ENCODE peak calls at places on chromosomes 1 and 21, in seven cellular contexts. E is mesothelial cell of epicardium; R is cardiac fibroblast; T is KBM-7; O is K562; K is stimulated activated effector memory CD8-positive, alpha-beta T cell treated with anti-CD3 and anti-CD28 coated beads, Interleukin-12 subunit alpha, Interleukin-12 subunit beta, amount 100 ng/mL, for 72 hours; C is cardiac muscle cell. L is an unnamed sample.

GRCh38 chr1:117372863-117373412 is 5.7 kb downstream of the MAN1A2 start:
- DNase-seq in T (no peak), K (no peak), C (no peak), O (no peak), E (no peak), R (peak; percentile 28), L (no peak)

GRCh38 chr1:158161458-158161857 is 19.2 kb upstream of the CD1D start:
- DNase-seq in O (no peak), C (no peak), T (no peak), E (no peak), R (no peak), K (no peak), L (no peak)

GRCh38 chr1:156903328-156904091 is 10.0 kb downstream of the PEAR1 start:
- DNase-seq in K (no peak), O (no peak), T (no peak), C (no peak), R (no peak), E (no peak), L (no peak)

GRCh38 chr1:229040630-229041358 is 230.1 kb upstream of the RAB4A start:
- DNase-seq in R (no peak), O (no peak), K (no peak), C (no peak), E (no peak), T (no peak), L (no peak)

GRCh38 chr1:246297314-246298273 is 209.5 kb downstream of the SMYD3 start:
- DNase-seq in R (peak; percentile 59), K (no peak), T (no peak), E (no peak), C (no peak), O (no peak), L (no peak)

GRCh38 chr1:206887701-206888100 is 9.5 kb upstream of the IL24 start:
- DNase-seq in R (no peak), T (no peak), C (no peak), K (no peak), O (no peak), E (no peak), L (no peak)

GRCh38 chr1:172118618-172119017 is 277.3 kb downstream of the DNM3 start:
- DNase-seq in K (no peak), R (no peak), C (no peak), O (no peak), T (no peak), E (no peak), L (no peak)

GRCh38 chr1:178627037-178627436 is 98.0 kb upstream of the RALGPS2 start:
- DNase-seq in C (no peak), R (no peak), O (no peak), T (no peak), K (no peak), E (no peak), L (no peak)

GRCh38 chr21:34198232-34199120 is 125.1 kb downstream of the MRPS6 start:
- DNase-seq in R (no peak), T (peak; percentile 32), K (no peak), O (no peak), C (peak; percentile 18), E (no peak), L (no peak)

GRCh38 chr1:36306902-36307456 is 811 bp downstream of the SH3D21 start:
- DNase-seq in K (peak; percentile 92), T (peak; percentile 88), E (peak; percentile 96), R (peak; percentile 91), C (peak; percentile 98), O (peak; percentile 99), L (peak; percentile 82)

GRCh38 chr1:7470904-7471638 is 300.0 kb upstream of the VAMP3 start:
- DNase-seq in E (peak; percentile 51), R (peak; percentile 98), C (no peak), O (no peak), T (no peak), K (no peak), L (peak; percentile 98)

GRCh38 chr1:8239039-8239305 is 78.9 kb upstream of the SLC45A1 start:
- DNase-seq in K (no peak), E (no peak), C (no peak), O (no peak), T (no peak), R (peak; percentile 85), L (no peak)

GRCh38 chr1:111756124-111756513 is 418 bp downstream of the DDX20 start:
- DNase-seq in R (no peak), K (no peak), C (no peak), T (no peak), O (peak; percentile 67), E (no peak), L (no peak)

GRCh38 chr1:47031059-47031458 is 7.6 kb downstream of the CYP4X1 start:
- DNase-seq in T (no peak), E (no peak), R (peak; percentile 78), C (no peak), O (no peak), K (no peak), L (no peak)

GRCh38 chr1:74523873-74524480 is 11.6 kb upstream of the LRRC53 start:
- DNase-seq in T (no peak), K (no peak), O (no peak), E (no peak), C (no peak), R (no peak), L (no peak)

GRCh38 chr1:246271516-246271915 is 235.6 kb downstream of the SMYD3 start:
- DNase-seq in K (no peak), R (peak; percentile 65), E (no peak), C (no peak), O (no peak), T (no peak), L (no peak)

GRCh38 chr1:86542626-86543025 is 4.3 kb upstream of the CLCA4 start:
- DNase-seq in R (peak; percentile 57), T (no peak), O (no peak), C (no peak), K (no peak), E (no peak), L (no peak)

GRCh38 chr1:44802306-44803061 is 2.3 kb downstream of the PLK3 start:
- DNase-seq in K (no peak), R (no peak), C (no peak), O (no peak), T (no peak), E (no peak), L (no peak)

GRCh38 chr1:72547412-72547811 is 265.1 kb upstream of the NEGR1 start:
- DNase-seq in E (no peak), O (no peak), R (peak; percentile 34), T (no peak), K (no peak), C (no peak), L (no peak)

GRCh38 chr21:33211305-33211704 is 18.4 kb upstream of the IFNAR2 start:
- DNase-seq in R (no peak), O (no peak), K (no peak), E (no peak), T (no peak), C (no peak), L (no peak)

GRCh38 chr1:58738873-58739272 is 39.0 kb upstream of the MYSM1 start:
- DNase-seq in C (no peak), T (peak; percentile 84), O (no peak), R (no peak), E (no peak), K (no peak), L (no peak)

GRCh38 chr1:208988811-208989222 is 594.7 kb upstream of the CAMK1G start:
- DNase-seq in C (peak; percentile 60), E (no peak), T (peak; percentile 30), R (peak; percentile 39), O (no peak), K (no peak), L (peak; percentile 13)

GRCh38 chr1:112509005-112509659 is 367 bp downstream of the WNT2B start:
- DNase-seq in T (no peak), E (peak; percentile 59), K (peak; percentile 21), C (no peak), O (no peak), R (no peak), L (no peak)

GRCh38 chr1:9203623-9204022 is 31.0 kb upstream of the H6PD start:
- DNase-seq in K (no peak), R (no peak), C (no peak), T (no peak), E (no peak), O (no peak), L (no peak)

GRCh38 chr1:111669268-111669667 is 49.7 kb downstream of the RAP1A start:
- DNase-seq in R (peak; percentile 19), K (no peak), O (peak; percentile 43), E (no peak), C (no peak), T (no peak), L (no peak)

GRCh38 chr1:14067686-14068085 is 367.7 kb downstream of the PRDM2 start:
- DNase-seq in T (no peak), O (no peak), C (no peak), R (no peak), K (no peak), E (no peak), L (no peak)

GRCh38 chr1:8097077-8097799 is 71.1 kb upstream of the ERRFI1 start:
- DNase-seq in R (peak; percentile 97), E (no peak), T (no peak), O (no peak), K (no peak), C (no peak), L (peak; percentile 76)

GRCh38 chr1:1755852-1756251 is 22.4 kb downstream of the NADK start:
- DNase-seq in C (no peak), E (no peak), T (no peak), O (no peak), R (no peak), K (no peak), L (no peak)

GRCh38 chr1:36301220-36301619 is 4.9 kb upstream of the SH3D21 start:
- DNase-seq in T (no peak), K (no peak), O (no peak), R (no peak), E (no peak), C (no peak), L (no peak)

GRCh38 chr1:27539901-27540861 is 50.2 kb upstream of the WASF2 start:
- DNase-seq in O (no peak), E (no peak), C (no peak), K (no peak), T (no peak), R (peak; percentile 89), L (peak; percentile 91)

GRCh38 chr21:14989359-14989758 is 75.4 kb downstream of the NRIP1 start:
- DNase-seq in O (no peak), T (no peak), R (peak; percentile 50), K (no peak), E (no peak), C (no peak), L (no peak)

GRCh38 chr1:41587791-41588190 is 103.3 kb upstream of the EDN2 start:
- DNase-seq in O (no peak), C (no peak), E (no peak), K (no peak), R (no peak), T (no peak), L (no peak)

GRCh38 chr1:24417681-24418080 is 2.1 kb downstream of the NIPAL3 start:
- DNase-seq in K (no peak), O (no peak), E (no peak), T (no peak), C (no peak), R (peak; percentile 51), L (no peak)

GRCh38 chr21:41289431-41289830 is 27.2 kb upstream of the FAM3B start:
- DNase-seq in E (no peak), R (no peak), C (no peak), O (no peak), T (no peak), K (no peak), L (no peak)